ENCODE peak calls at places on chromosome 4, in five cellular contexts. J is Peyer's patch, Q is keratinocyte, B is stomach, P is GM12878. R is an unnamed sample.

GRCh38 chr4:92969650-92970370 is 666.0 kb downstream of the GRID2 start:
- DNase-seq in J (no peak), Q (peak), B (no peak), P (no peak), R (peak)

GRCh38 chr4:6453688-6453990 is 18.8 kb downstream of the PPP2R2C start:
- DNase-seq in J (no peak), Q (no peak), B (no peak), P (no peak), R (no peak)

GRCh38 chr4:85790582-85790981 is 315.6 kb downstream of the ARHGAP24 start:
- DNase-seq in J (no peak), Q (no peak), B (no peak), P (no peak), R (peak)

GRCh38 chr4:102757681-102758080 is 3.1 kb downstream of the MANBA start:
- DNase-seq in J (no peak), Q (no peak), B (no peak), P (no peak), R (no peak)

GRCh38 chr4:188086858-188087257 is 22.5 kb downstream of the TRIML2 start:
- DNase-seq in J (no peak), Q (no peak), B (no peak), P (no peak), R (no peak)

GRCh38 chr4:4862665-4863482 is 3.4 kb downstream of the MSX1 start:
- DNase-seq in J (peak), Q (no peak), B (no peak), P (no peak), R (no peak)

GRCh38 chr4:123939621-123940020 is 543.0 kb downstream of the SPRY1 start:
- DNase-seq in J (no peak), Q (peak), B (no peak), P (no peak), R (peak)

GRCh38 chr4:165343353-165344191 is 16.1 kb downstream of the MSMO1 start:
- DNase-seq in J (no peak), Q (no peak), B (no peak), P (no peak), R (peak)

GRCh38 chr4:78922207-78922606 is 17.0 kb downstream of the PAQR3 start:
- DNase-seq in J (no peak), Q (no peak), B (no peak), P (no peak), R (peak)

GRCh38 chr4:19831644-19832285 is 419.9 kb upstream of the SLIT2 start:
- DNase-seq in J (no peak), Q (no peak), B (no peak), P (no peak), R (peak)

GRCh38 chr4:144734522-144734921 is 88.6 kb downstream of the HHIP start:
- DNase-seq in J (no peak), Q (peak), B (no peak), P (no peak), R (peak)

GRCh38 chr4:144738649-144739048 is 92.7 kb downstream of the HHIP start:
- DNase-seq in J (no peak), Q (no peak), B (no peak), P (no peak), R (no peak)

GRCh38 chr4:144733566-144733965 is 87.6 kb downstream of the HHIP start:
- DNase-seq in J (no peak), Q (no peak), B (no peak), P (no peak), R (no peak)

GRCh38 chr4:144732584-144733130 is 86.7 kb downstream of the HHIP start:
- DNase-seq in J (no peak), Q (no peak), B (no peak), P (no peak), R (no peak)
- H3K4me3 ChIP-seq in J (no peak), Q (no peak), B (no peak), P (no peak), R (no peak)

GRCh38 chr4:2909583-2909982 is 53.6 kb downstream of the NOP14 start:
- DNase-seq in J (no peak), Q (no peak), B (no peak), P (no peak), R (no peak)

GRCh38 chr4:2907706-2908293 is 55.4 kb downstream of the NOP14 start:
- DNase-seq in J (no peak), Q (no peak), B (peak), P (no peak), R (no peak)

GRCh38 chr4:2911868-2912267 is 51.3 kb downstream of the NOP14 start:
- DNase-seq in J (no peak), Q (no peak), B (no peak), P (no peak), R (no peak)

GRCh38 chr4:2908686-2909085 is 54.5 kb downstream of the NOP14 start:
- DNase-seq in J (no peak), Q (no peak), B (no peak), P (no peak), R (no peak)

DNA sequence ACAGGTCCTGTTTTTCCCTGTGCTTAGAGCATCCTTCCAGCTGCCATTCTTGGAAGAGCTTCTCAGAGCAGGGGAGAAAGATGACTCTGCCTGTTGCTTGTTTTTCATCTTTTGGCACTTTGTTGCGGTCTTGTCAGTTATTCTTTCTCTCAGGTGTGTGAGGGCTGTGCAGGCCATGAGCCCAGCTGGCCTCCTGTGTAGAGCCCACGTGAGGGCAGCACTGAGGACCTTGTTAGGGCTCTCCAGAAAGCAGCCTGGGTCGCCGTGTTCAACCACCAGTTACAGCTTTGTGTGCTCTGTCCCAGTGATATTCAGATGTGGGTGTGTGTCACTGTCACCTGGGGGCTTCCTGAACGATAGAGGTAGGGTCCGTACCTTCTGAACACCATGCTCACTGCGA is 52.8 kb downstream of the NOP14 start:
- DNase-seq in J (no peak), Q (no peak), B (no peak), P (no peak), R (no peak)
- TF ChIP-seq CTCF in J (no peak), Q (no peak), B (no peak), P (peak), R (peak)

GRCh38 chr4:17778431-17778830 is 3.0 kb downstream of the FAM184B start:
- DNase-seq in J (no peak), Q (no peak), B (no peak), P (no peak), R (no peak)

GRCh38 chr4:17785858-17786257 is 4.4 kb upstream of the FAM184B start:
- DNase-seq in J (no peak), Q (no peak), B (no peak), P (no peak), R (no peak)

GRCh38 chr4:17781831-17782287 is 438 bp upstream of the FAM184B start:
- DNase-seq in J (no peak), Q (no peak), B (no peak), P (no peak), R (no peak)

GRCh38 chr4:17781072-17781830 is at the start of gene FAM184B:
- DNase-seq in J (no peak), Q (no peak), B (no peak), P (no peak), R (peak)

DNA sequence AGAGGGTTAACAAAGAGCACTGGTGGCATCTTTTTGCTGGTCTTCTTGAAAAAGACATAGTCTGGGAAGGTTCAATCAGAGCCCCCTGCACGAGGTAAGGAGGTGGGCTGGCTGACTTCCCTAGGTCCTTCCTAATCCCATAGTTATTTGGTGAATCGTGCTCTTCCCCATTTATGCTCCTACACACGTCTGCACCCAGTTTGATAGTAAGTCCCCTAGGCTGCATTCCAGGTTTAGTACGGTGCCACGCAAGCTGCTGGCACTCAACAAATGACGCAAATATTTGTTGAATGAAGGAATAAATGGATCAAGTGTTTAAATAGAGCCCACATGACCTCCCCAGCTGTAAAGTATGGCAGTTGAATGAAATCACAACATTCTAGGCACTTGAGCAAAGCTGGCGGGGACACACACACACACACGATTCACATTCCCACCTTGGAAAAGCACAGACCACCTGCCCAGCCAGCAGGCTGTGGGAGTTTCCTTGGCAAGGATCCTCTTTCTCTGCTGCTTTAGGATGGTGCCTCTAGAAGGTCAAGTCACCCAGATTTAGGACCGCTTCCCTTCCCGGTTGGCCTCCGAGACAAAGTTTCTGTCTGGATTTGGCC is 855 bp downstream of the FAM184B start:
- DNase-seq in J (no peak), Q (no peak), B (peak), P (no peak), R (peak)
- H3K4me3 ChIP-seq in J (no peak), Q (peak), B (peak), P (no peak), R (peak)

DNA sequence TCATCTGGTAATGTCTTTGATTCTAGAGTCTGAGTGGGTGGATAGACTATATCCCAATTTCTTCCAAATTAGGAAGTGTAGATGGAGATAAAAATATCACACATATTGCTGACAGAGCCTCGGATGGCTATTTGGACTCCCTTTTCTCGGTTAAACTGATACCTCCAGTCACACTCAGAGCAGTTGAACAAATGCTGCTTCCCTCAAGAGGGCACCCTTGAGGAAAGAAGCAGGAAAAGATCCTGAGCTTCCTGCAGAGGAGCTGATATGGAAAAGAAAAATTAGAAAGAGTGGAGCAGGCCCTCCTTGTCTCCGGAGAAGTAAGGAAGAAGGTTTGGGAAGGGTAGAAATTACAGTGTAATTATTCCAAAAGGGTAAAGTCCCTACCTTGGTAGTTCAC is 96.2 kb upstream of the CCSER1 start:
- DNase-seq in J (no peak), Q (no peak), B (no peak), P (no peak), R (no peak)
- TF ChIP-seq CTCF in J (peak), Q (peak), B (no peak), P (no peak), R (no peak)

DNA sequence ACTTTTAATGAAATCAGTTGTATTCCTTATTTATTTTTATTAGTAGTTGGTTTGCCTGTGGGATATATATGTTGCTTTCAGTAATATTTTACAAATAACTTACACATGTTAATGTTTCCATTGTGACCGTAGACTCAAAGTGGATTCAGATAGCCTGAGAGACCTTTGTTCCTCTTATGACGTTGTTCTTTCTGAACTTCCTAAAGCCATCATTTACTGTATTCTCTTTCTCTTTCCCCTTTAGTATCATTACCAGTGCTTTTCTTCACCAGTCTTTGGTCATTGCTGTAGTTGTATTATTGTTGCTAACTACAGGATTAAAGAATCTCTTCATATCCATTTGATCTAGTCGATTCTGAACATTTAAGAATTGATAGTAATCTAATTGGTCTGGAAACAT is 4.3 kb downstream of the STIM2 start:
- DNase-seq in J (no peak), Q (no peak), B (no peak), P (no peak), R (no peak)
- H3K4me3 ChIP-seq in J (no peak), Q (no peak), B (no peak), P (peak), R (no peak)

DNA sequence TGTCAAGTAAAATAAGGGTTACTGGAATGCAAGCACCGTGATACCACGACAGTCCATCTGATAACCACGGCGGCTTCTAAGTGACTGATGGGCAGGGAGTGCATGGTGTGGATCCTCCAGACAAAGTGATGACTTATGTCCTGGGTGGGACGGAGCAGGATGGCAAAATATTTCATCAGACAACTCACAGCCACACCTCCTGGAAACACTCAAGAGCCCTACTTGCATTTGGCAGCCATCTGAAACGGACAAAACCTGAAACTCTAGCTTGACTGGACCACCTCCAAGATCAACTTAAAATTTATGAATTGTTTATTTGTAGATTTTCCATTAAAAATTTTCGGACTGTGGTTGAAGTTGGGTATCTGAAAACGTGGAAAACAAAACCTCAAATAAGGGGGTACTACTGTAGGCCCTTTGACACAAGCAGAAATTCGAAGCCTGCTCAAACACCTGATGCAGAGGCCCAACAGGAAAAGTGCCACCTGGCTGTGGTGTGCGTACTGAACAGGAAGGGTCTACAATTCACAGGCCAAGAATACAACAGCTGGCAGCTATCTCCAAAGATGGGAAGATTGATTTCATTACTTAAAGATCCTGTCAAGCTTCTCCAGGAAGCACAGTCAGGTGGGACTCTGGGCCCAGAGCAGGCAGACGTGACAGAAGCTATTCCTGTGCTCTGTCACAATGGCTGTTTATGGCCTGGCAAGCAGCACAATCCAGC is 26.0 kb downstream of the LRIT3 start:
- DNase-seq in J (no peak), Q (no peak), B (no peak), P (no peak), R (peak)
- TF ChIP-seq CTCF in J (no peak), Q (no peak), B (no peak), P (no peak), R (no peak)

DNA sequence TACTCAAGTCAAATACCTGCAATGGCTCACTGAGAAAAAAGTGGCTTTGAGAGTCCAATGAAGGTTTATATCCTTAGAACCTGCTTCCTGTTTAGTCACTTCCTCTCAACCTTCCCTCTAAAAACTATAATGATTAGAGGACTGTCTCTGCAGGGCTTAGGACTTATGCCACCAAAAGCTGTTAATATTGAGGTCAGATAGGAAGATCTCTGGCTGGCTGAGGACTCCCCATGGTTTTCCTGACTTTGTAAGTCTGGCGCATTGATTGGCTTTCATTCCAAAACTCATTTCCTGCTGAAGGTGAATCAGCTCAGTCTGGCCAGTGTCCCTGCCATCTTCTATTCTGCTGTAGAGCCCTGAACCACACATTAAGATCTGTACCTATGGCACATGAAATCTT is 140.9 kb upstream of the ANK2 start:
- DNase-seq in J (no peak), Q (no peak), B (no peak), P (no peak), R (peak)
- H3K4me3 ChIP-seq in J (no peak), Q (no peak), B (no peak), P (no peak), R (no peak)

GRCh38 chr4:136687596-136687995 is 844.7 kb downstream of the PCDH18 start:
- DNase-seq in J (no peak), Q (no peak), B (no peak), P (no peak), R (no peak)

GRCh38 chr4:136690363-136690762 is 841.9 kb downstream of the PCDH18 start:
- DNase-seq in J (no peak), Q (no peak), B (no peak), P (no peak), R (no peak)

GRCh38 chr4:136691607-136692006 is 840.7 kb downstream of the PCDH18 start:
- DNase-seq in J (no peak), Q (no peak), B (no peak), P (no peak), R (no peak)

DNA sequence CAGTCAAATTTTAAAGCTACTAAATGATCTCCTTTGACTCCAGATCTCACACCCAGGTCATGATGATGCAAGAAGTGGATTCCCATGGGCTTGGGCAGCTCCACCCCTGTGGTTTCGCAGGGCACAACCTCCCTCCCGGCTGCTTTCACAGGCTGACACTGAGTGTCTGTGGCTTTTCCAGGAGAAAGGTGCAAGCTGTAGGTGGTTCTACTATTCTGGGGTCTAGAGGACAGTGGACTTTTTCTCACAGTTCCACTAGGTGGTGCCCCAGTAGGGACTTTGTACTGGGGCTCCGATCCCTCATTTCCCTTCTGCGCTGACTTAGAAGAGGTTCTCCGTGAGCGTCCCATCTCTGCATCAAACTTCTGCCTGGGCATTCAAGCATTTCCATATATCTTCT is 845.2 kb downstream of the PCDH18 start:
- DNase-seq in J (no peak), Q (no peak), B (no peak), P (no peak), R (peak)
- TF ChIP-seq CTCF in J (no peak), Q (no peak), B (no peak), P (peak), R (no peak)

GRCh38 chr4:189870835-189871234 is 69.8 kb upstream of the FRG1 start:
- DNase-seq in J (no peak), Q (no peak), B (no peak), P (no peak), R (no peak)

GRCh38 chr4:189874591-189874990 is 66.1 kb upstream of the FRG1 start:
- DNase-seq in J (no peak), Q (no peak), B (no peak), P (no peak), R (no peak)

DNA sequence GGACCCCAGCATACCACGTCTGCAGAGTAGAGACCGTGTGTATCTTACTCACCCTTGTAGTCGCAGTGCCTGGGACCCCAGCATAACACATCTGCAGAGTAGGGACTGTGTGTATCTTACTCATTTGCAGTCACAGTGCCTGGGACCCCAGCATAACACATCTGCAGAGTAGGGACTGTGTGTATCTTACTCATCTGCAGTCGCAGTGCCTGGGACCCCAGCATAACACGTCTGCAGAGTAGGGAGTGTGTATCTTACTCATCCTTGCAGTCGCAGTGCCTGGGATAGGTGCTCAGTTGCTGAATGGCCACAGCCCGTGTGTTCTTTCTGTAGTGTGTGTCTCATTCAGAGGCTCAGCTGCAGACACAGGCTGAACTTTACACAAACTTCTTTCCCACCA is 71.4 kb upstream of the FRG1 start:
- DNase-seq in J (no peak), Q (no peak), B (no peak), P (no peak), R (no peak)
- H3K4me3 ChIP-seq in J (no peak), Q (no peak), B (no peak), P (no peak), R (no peak)

DNA sequence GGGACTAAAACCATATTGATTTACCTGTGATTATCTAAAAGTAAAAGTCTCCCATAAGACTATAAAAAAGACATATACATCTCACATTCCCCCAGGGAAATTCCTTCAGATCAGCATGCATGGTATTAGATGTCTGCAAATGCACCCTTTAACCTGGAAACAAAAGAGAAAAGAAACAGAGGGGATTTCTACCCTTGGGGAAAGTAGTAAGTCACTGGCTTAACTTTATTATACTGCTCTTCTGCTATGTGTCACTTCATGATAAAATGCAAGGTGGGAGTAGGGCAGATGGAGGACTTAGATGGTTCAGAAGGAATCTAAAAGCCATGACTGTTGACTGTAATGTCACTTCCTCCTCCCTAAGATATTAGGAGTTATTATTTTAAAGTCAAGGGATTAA is 155.9 kb downstream of the UNC5C start:
- DNase-seq in J (no peak), Q (no peak), B (no peak), P (no peak), R (no peak)
- TF ChIP-seq CTCF in J (no peak), Q (no peak), B (no peak), P (no peak), R (no peak)